ENCODE peak calls at places on chromosome 17, in ten cellular contexts. P is HepG2; J is mucosa of descending colon; E is breast epithelium; M is IMR-90; K is fibroblast of lung; Q is CD8-positive, alpha-beta T cell; G is stomach; X is ascending aorta; Z is neural progenitor cell. V is an unnamed sample. For H3K36me3, the result is how much of the 10 kb centered on the place peaks cover.

GRCh38 chr17:8153550-8153956 is 1.3 kb upstream of the PER1 start:
- DNase-seq in P (peak), M (peak), E (peak), K (peak), Z (peak), J (peak), X (peak), G (peak), Q (no peak), V (peak)

GRCh38 chr17:37233001-37233400 is 142.8 kb upstream of the C17orf78 start:
- DNase-seq in P (no peak), J (no peak), X (no peak), Q (no peak), E (no peak), M (no peak), G (no peak), K (no peak), Z (peak), V (no peak)

GRCh38 chr17:30413109-30413508 is 34.4 kb downstream of the CPD start:
- DNase-seq in M (peak), K (no peak), E (no peak), G (no peak), Q (no peak), X (no peak), J (no peak), Z (no peak), P (no peak), V (no peak)

GRCh38 chr17:71667661-71668060 is 453.2 kb upstream of the SOX9 start:
- DNase-seq in M (no peak), X (no peak), G (no peak), K (no peak), J (no peak), Q (no peak), E (peak), P (no peak), Z (no peak), V (no peak)

GRCh38 chr17:72631568-72631967 is 460.9 kb downstream of the SLC39A11 start:
- DNase-seq in M (no peak), Z (peak), X (no peak), K (no peak), E (no peak), P (peak), G (no peak), Q (no peak), J (no peak), V (no peak)

GRCh38 chr17:81923302-81924260 is 4.0 kb downstream of the MAFG start:
- DNase-seq in M (peak), E (no peak), K (peak), J (peak), G (peak), P (no peak), Q (no peak), Z (peak), X (no peak), V (no peak)

GRCh38 chr17:82351713-82352488 is 7.1 kb upstream of the TEX19 start:
- DNase-seq in Q (peak), Z (peak), K (peak), G (peak), E (peak), J (peak), P (peak), X (no peak), M (peak), V (peak)

GRCh38 chr17:81909231-81909630 is 2.0 kb downstream of the PCYT2 start:
- DNase-seq in Q (no peak), Z (no peak), J (peak), K (no peak), M (no peak), P (no peak), X (no peak), G (no peak), E (no peak), V (no peak)

GRCh38 chr17:65121916-65122821 is 15.0 kb upstream of the RGS9 start:
- DNase-seq in X (no peak), Z (no peak), J (no peak), E (no peak), K (no peak), P (no peak), G (no peak), M (no peak), Q (no peak), V (no peak)

DNA sequence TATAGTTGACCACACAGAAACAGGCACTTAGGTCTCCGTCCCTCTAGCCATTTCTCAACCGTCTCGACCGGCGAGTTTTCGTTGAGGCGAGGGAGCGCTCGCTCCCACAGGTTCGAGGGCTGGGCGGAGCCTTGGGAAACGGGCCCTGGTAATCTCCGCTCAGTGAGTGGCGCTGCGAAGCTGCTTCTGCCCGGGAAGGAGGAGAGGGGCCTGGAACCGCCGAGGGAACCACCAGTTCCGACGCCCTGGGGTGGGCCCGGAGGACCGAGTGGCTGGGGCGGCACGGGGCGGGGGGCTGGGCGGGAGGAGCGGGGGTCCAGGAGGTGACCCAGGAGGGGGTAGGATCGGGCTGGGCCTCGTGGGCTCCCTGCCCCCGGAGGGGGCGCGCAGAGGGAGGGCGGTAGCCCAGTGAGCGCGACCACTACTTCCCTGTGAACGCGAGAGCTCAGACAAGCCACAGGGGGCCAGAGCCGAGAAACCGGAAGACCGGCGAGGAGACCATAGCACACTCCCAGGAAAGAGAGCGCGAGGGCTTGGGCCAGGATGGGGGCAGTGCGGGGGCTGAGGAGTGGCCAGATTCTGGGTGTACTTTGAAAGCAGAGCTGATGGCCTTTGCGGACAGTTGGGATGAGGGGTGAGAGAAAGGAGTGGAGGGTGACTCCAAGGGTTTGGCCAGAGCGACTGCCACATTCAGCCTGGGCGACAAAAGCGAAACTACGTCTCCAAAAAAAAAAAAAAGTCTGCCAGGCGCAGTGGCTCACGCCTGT is 29.9 kb upstream of the ARL4D start:
- DNase-seq in J (peak), E (peak), Q (peak), X (no peak), G (peak), P (peak), Z (peak), M (peak), K (peak), V (peak)
- TF ChIP-seq CTCF in J (no peak), E (no peak), Q (no peak), X (peak), G (no peak), P (peak), Z (no peak), M (peak), K (no peak), V (peak)

DNA sequence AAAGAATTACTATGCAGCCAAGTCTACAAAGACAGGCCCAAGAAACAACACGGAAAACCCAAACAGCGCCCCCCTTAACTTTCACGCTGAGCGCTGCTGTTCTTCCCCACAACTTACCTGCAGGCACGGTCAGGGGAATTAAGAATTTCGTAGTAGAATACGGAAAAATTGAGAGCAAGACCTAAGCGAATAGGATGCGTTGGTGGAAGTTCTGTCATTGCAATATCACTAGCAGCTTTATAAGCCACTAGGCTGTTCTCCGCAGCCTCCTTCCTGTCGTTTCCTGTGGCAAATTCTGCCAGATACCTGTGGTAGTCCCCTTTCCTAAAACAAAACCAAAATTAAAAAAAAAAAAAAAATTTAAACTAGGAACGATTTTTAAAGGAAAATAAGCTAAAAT is 39.0 kb downstream of the YWHAE start:
- DNase-seq in X (no peak), G (no peak), P (no peak), J (no peak), K (no peak), Q (peak), Z (no peak), E (no peak), M (no peak), V (no peak)
- H3K36me3 ChIP-seq in X (half or more), G (under half), P (half or more), J (under half), K (under half), Q (under half), Z (under half), E (under half), M (under half), V (under half)

DNA sequence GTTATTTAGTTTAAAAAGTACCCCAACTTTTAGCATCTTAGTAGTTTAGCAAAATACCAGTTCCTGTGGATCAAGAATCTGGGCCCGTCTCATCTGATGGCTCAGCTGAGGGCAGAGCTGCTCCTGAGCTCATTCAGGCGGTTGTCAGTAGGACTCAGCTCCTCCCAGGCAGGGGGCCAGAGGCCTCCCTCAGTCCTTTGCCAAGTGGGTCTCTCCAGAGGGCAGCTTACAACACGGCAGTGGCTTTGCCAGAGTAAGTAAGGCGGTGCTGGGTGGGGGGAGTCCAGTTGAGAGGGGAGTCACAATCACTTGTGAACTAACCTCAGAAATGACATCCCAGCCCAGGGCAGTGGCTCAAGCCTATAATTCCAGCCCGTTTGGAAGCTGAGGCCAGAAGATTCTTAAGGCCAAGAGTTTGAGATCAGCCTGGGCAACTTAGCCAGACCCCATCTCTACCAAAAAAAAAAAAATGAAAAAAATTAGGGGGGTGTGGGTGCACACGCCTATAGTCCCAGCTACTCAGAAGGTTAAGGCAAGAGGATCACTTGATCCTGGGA is 81.5 kb upstream of the MED9 start:
- DNase-seq in X (no peak), K (no peak), Q (no peak), G (no peak), J (no peak), M (no peak), E (no peak), P (no peak), Z (no peak), V (no peak)
- H3K4me3 ChIP-seq in X (no peak), K (no peak), Q (no peak), G (no peak), J (no peak), M (no peak), E (no peak), P (no peak), Z (no peak), V (no peak)

DNA sequence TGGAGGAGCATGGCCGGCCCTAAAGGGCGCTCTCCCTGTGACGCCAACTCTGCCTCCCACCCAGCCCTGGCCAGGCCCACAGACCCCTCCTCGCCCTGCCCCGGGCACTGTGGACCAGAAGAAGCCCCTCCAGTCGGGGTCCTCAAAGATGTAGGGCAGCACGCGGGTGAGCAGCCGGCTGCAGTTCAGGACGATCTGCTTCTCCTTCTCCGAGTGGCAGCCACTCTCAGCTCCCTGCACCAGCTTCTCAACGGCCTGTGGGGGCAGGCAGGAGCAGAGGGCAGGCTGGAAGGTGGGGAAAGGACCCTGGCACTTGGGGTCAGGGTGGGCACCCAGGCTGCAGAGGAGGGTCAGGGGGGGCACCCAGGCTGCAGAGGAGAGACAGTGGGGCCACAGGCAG is 8.9 kb downstream of the HID1 start:
- DNase-seq in X (no peak), E (no peak), P (no peak), M (no peak), Z (peak), J (no peak), Q (no peak), G (no peak), K (no peak), V (no peak)
- TF ChIP-seq CTCF in X (no peak), E (no peak), P (peak), M (peak), Z (peak), J (no peak), Q (no peak), G (no peak), K (no peak), V (peak)

GRCh38 chr17:45973943-45974859 is 24.8 kb upstream of the STH start:
- DNase-seq in P (no peak), Z (no peak), M (no peak), X (no peak), G (no peak), K (no peak), J (no peak), E (no peak), Q (no peak), V (no peak)

GRCh38 chr17:45976755-45977505 is 22.1 kb upstream of the STH start:
- DNase-seq in M (peak), X (no peak), K (no peak), Z (no peak), E (no peak), J (no peak), Q (no peak), P (no peak), G (no peak), V (peak)

GRCh38 chr17:45976391-45976754 is 22.7 kb upstream of the STH start:
- DNase-seq in Q (no peak), K (no peak), P (no peak), J (no peak), E (no peak), Z (no peak), G (no peak), X (no peak), M (no peak), V (no peak)

GRCh38 chr17:45974916-45975630 is 24.0 kb upstream of the STH start:
- DNase-seq in X (no peak), G (no peak), Q (no peak), P (no peak), E (no peak), J (no peak), M (no peak), K (no peak), Z (no peak), V (no peak)

DNA sequence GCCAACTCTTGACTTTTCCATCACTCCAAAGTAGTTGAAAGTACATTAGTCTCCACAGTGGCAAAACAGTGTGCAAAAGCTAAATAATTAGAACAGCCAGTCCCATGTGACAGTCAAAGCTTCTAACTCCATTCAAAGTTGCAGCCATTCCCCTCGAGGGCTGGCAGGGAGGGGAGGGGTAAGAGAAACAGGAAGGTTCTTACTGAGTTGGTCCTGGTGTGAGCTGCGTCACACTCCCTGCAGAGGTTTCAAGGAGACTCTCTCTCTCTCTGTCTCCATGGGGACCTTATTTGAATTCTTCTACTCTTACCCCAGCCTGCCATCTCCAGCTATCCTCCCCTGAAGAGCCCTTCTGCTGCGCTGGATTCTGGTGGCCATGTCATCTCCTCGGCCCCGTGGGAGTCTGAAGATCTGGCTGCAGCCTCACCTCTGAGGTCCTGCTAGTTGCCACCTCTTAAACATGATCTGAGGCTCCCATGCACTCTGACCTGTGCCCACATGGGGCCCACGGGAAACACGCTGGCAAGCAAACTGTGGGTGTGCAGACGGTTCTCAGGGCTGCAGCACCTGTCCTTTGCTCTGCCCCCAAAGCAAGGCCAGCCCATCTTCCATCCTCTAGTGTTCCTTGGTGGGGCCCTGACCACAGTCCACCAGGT is 23.3 kb upstream of the STH start:
- DNase-seq in X (no peak), P (no peak), Q (no peak), G (no peak), K (no peak), M (no peak), Z (no peak), J (no peak), E (no peak), V (no peak)
- H3K36me3 ChIP-seq in X (under half), P (under half), Q (under half), G (under half), K (under half), M (under half), Z (under half), J (under half), E (under half), V (under half)

GRCh38 chr17:3535253-3535995 is 22.2 kb downstream of the TRPV3 start:
- DNase-seq in K (peak), M (peak), J (peak), Q (peak), G (peak), P (no peak), E (no peak), Z (peak), X (no peak), V (no peak)
- H3K4me3 ChIP-seq in K (peak), M (peak), J (no peak), Q (peak), G (peak), P (peak), E (peak), Z (peak), X (peak), V (no peak)

GRCh38 chr17:48244121-48244711 is 136.7 kb downstream of the SNX11 start:
- DNase-seq in Z (no peak), K (no peak), Q (no peak), M (peak), E (no peak), X (no peak), J (peak), G (no peak), P (no peak), V (peak)
- TF ChIP-seq CTCF in Z (no peak), K (no peak), Q (no peak), M (no peak), E (no peak), X (no peak), J (no peak), G (no peak), P (no peak), V (peak)

DNA sequence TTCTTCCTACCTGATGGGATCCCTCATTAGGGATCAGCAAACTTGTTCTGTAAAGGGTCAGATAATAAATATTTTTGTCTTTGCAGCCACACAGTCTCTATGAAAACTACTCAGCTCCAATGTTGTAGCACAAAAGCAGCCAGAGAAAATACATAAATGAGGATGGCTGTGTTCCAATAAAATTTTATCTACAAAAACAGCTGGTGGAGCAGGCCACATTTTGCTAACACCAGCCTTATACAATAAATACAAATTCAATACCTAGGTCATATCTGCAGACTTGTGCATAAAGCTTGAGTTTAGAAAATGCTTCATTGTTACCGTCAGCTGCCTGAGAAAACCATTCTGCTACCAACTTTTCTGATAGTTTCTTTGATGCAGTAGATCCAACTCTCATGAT is 38.4 kb upstream of the INTS2 start:
- DNase-seq in Q (no peak), Z (no peak), K (no peak), G (no peak), M (no peak), P (no peak), E (no peak), X (no peak), J (no peak), V (no peak)
- H3K36me3 ChIP-seq in Q (half or more), Z (under half), K (under half), G (under half), M (under half), P (half or more), E (under half), X (half or more), J (under half), V (under half)

V was measured in Caco-2.